ENCODE peak calls at places on chromosomes 4 and X, in nine cellular contexts. C is HT-29; H is fibroblast of mammary gland; L is activated CD8-positive, alpha-beta memory T cell treated with anti-CD3 and anti-CD28 coated beads, Interleukin-2, amount 50 U/mL, for 48 hours; Z is activated T-cell treated with anti-CD3 and anti-CD28 coated beads for 48 hours; X is aorta; K is endothelial cell of umbilical vein; A is GM03348; V is mesendoderm. Q is an unnamed sample.

GRCh38 chr4:121168446-121168845 is 4.3 kb upstream of the TNIP3 start:
- DNase-seq in C (no peak), H (no peak), L (no peak), Z (no peak), X (no peak), K (no peak), A (no peak), V (no peak), Q (no peak)

GRCh38 chrX:52988985-52989917 is 30.9 kb upstream of the FAM156A start:
- DNase-seq in C (no peak), H (peak), L (no peak), Z (no peak), X (no peak), K (no peak), A (no peak), V (no peak), Q (no peak)

GRCh38 chrX:38271154-38271716 is 50.6 kb upstream of the SRPX start:
- DNase-seq in C (no peak), H (no peak), L (no peak), Z (no peak), X (no peak), K (peak), A (peak), V (no peak), Q (no peak)

GRCh38 chr4:23327120-23327519 is 562.7 kb downstream of the PPARGC1A start:
- DNase-seq in C (no peak), H (no peak), L (no peak), Z (no peak), X (no peak), K (no peak), A (no peak), V (no peak), Q (no peak)

GRCh38 chr4:88599298-88599697 is 7.0 kb downstream of the HERC3 start:
- DNase-seq in C (no peak), H (peak), L (no peak), Z (no peak), X (no peak), K (peak), A (no peak), V (no peak), Q (no peak)

GRCh38 chr4:6548201-6548881 is 26.6 kb upstream of the MAN2B2 start:
- DNase-seq in C (peak), H (peak), L (no peak), Z (no peak), X (no peak), K (peak), A (peak), V (peak), Q (no peak)

GRCh38 chrX:153572601-153573000 is 26.3 kb downstream of the CCNQ start:
- DNase-seq in C (no peak), H (no peak), L (no peak), Z (no peak), X (no peak), K (no peak), A (no peak), V (no peak), Q (no peak)

GRCh38 chr4:110371016-110371795 is 104.7 kb upstream of the ENPEP start:
- DNase-seq in C (no peak), H (no peak), L (no peak), Z (no peak), X (no peak), K (no peak), A (no peak), V (no peak), Q (no peak)

GRCh38 chr4:76430519-76431388 is 4.3 kb upstream of the SHROOM3 start:
- DNase-seq in C (peak), H (peak), L (no peak), Z (no peak), X (no peak), K (peak), A (peak), V (peak), Q (no peak)

GRCh38 chr4:176210101-176210500 is 14.7 kb upstream of the SPATA4 start:
- DNase-seq in C (no peak), H (no peak), L (no peak), Z (no peak), X (no peak), K (no peak), A (no peak), V (no peak), Q (no peak)

GRCh38 chr4:98673282-98673644 is 14.9 kb upstream of the TSPAN5 start:
- DNase-seq in C (no peak), H (no peak), L (no peak), Z (no peak), X (no peak), K (no peak), A (no peak), V (peak), Q (no peak)